ENCODE peak calls at places on chromosome 11, in four cellular contexts. One of them, this sample, is unnamed.

GRCh38 chr11:3165152-3165705 is at the start of gene OSBPL5:
- DNase-seq in H1: no peak
- DNase-seq in K562: peak; percentile 89
- DNase-seq in GM12878: no peak
- DNase-seq in this sample: peak; percentile 90

GRCh38 chr11:8671651-8672062 is 10.8 kb downstream of the TRIM66 start:
- DNase-seq in H1: no peak
- DNase-seq in GM12878: no peak
- DNase-seq in K562: no peak
- DNase-seq in this sample: no peak

GRCh38 chr11:20479399-20479974 is 92.0 kb downstream of the PRMT3 start:
- DNase-seq in H1: no peak
- DNase-seq in GM12878: no peak
- DNase-seq in K562: peak; percentile 14
- DNase-seq in this sample: no peak

GRCh38 chr11:118857385-118857784 is 26.3 kb upstream of the CXCR5 start:
- DNase-seq in GM12878: no peak
- DNase-seq in K562: no peak
- DNase-seq in H1: no peak
- DNase-seq in this sample: no peak

GRCh38 chr11:46003647-46004046 is 81.2 kb downstream of the LARGE2 start:
- DNase-seq in K562: no peak
- DNase-seq in GM12878: no peak
- DNase-seq in H1: no peak
- DNase-seq in this sample: no peak

GRCh38 chr11:3204141-3205015 is 14.2 kb downstream of the MRGPRG start:
- DNase-seq in GM12878: no peak
- DNase-seq in H1: no peak
- DNase-seq in K562: no peak
- DNase-seq in this sample: peak; percentile 28

GRCh38 chr11:46736615-46737014 is 17.6 kb downstream of the F2 start:
- DNase-seq in GM12878: no peak
- DNase-seq in K562: no peak
- DNase-seq in H1: no peak
- DNase-seq in this sample: no peak

GRCh38 chr11:86795962-86796361 is 4.4 kb upstream of the PRSS23 start:
- DNase-seq in H1: no peak
- DNase-seq in GM12878: no peak
- DNase-seq in K562: no peak
- DNase-seq in this sample: no peak

GRCh38 chr11:102267602-102268001 is 49.7 kb upstream of the BIRC3 start:
- DNase-seq in K562: peak; percentile 20
- DNase-seq in H1: no peak
- DNase-seq in GM12878: no peak
- DNase-seq in this sample: no peak

GRCh38 chr11:117647872-117648271 is 149.1 kb downstream of the DSCAML1 start:
- DNase-seq in H1: no peak
- DNase-seq in GM12878: no peak
- DNase-seq in K562: no peak
- DNase-seq in this sample: no peak
- TF ChIP-seq NRF1 in H1: no peak
- TF ChIP-seq NRF1 in GM12878: no peak
- TF ChIP-seq NRF1 in K562: no peak
- TF ChIP-seq NRF1 in this sample: no peak

GRCh38 chr11:66008468-66009101 is 3.2 kb upstream of the CST6 start:
- DNase-seq in GM12878: no peak
- DNase-seq in H1: no peak
- DNase-seq in K562: no peak
- DNase-seq in this sample: no peak
- TF ChIP-seq NRF1 in GM12878: no peak
- TF ChIP-seq NRF1 in H1: no peak
- TF ChIP-seq NRF1 in K562: no peak
- TF ChIP-seq NRF1 in this sample: no peak

DNA sequence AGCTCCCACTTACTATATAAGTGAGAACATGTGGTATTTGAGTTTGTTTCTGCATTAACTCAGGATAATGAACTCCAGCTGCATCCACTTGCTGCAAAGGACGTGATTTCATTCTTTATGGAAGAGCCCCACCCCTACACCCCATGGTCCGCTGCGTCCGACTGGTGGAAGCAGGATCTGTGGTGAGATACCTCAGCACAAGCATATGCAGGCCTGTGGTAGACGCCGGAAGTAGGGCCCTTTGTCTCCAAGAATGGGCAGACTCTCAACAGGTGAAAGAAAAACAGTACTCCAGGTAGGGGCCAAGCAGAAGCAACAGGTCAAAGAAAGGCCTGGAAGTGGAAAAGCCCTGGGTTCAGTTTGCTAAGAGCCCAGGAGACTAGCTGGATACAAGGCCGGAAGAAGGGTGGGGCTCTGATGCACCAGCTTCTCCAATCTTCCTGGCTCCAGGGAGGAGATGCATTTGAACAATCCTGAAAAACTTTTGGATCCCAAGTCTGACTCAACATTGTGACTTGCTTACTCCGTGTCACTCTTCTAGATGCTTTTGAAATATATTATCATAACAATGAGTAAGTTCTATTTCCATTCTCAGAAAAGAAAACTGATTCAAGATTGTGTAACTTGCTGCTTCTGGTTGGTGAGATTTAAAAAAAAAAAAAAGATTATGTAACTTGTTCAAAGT is 30.4 kb downstream of the NEAT1 start:
- DNase-seq in H1: no peak
- DNase-seq in GM12878: no peak
- DNase-seq in K562: no peak
- DNase-seq in this sample: peak; percentile 84
- TF ChIP-seq NRF1 in H1: no peak
- TF ChIP-seq NRF1 in GM12878: no peak
- TF ChIP-seq NRF1 in K562: no peak
- TF ChIP-seq NRF1 in this sample: no peak

GRCh38 chr11:44733877-44734276 is 7.1 kb downstream of the TSPAN18 start:
- DNase-seq in K562: no peak
- DNase-seq in GM12878: no peak
- DNase-seq in H1: no peak
- DNase-seq in this sample: no peak

GRCh38 chr11:44738791-44739190 is 12.0 kb downstream of the TSPAN18 start:
- DNase-seq in GM12878: no peak
- DNase-seq in H1: no peak
- DNase-seq in K562: no peak
- DNase-seq in this sample: no peak

GRCh38 chr11:44734982-44735381 is 8.2 kb downstream of the TSPAN18 start:
- DNase-seq in H1: no peak
- DNase-seq in K562: no peak
- DNase-seq in GM12878: no peak
- DNase-seq in this sample: no peak

GRCh38 chr11:44737686-44738085 is 10.9 kb downstream of the TSPAN18 start:
- DNase-seq in H1: no peak
- DNase-seq in GM12878: no peak
- DNase-seq in K562: no peak
- DNase-seq in this sample: no peak

DNA sequence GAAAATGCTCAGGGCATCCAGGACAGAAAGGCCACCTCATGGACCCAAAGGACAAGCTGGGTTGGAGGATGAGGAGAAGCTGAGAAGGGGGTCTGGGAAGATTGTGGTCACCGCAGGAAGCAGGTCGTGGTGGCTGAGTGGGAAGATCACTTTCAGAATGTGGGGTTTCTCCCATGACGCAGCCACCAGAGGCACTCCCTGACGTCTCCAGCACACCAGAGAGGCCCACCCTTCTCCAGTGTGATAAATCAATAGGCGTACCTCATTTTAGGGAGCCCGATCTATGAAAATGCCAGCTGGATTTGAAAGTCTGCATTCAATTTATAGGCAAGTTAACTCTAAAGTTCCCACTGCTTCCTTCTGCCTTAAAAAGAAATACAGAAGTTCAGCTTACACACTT is 10.5 kb downstream of the TSPAN18 start:
- DNase-seq in GM12878: no peak
- DNase-seq in K562: no peak
- DNase-seq in H1: no peak
- DNase-seq in this sample: no peak
- TF ChIP-seq NRF1 in GM12878: no peak
- TF ChIP-seq NRF1 in K562: no peak
- TF ChIP-seq NRF1 in H1: no peak
- TF ChIP-seq NRF1 in this sample: no peak

GRCh38 chr11:655036-655726 is 18.1 kb downstream of the DRD4 start:
- DNase-seq in K562: peak; percentile 6
- DNase-seq in H1: no peak
- DNase-seq in GM12878: no peak
- DNase-seq in this sample: no peak

GRCh38 chr11:656866-657265 is 19.8 kb downstream of the DRD4 start:
- DNase-seq in GM12878: no peak
- DNase-seq in K562: no peak
- DNase-seq in H1: no peak
- DNase-seq in this sample: no peak

GRCh38 chr11:653837-654236 is 16.8 kb downstream of the DRD4 start:
- DNase-seq in GM12878: no peak
- DNase-seq in H1: no peak
- DNase-seq in K562: no peak
- DNase-seq in this sample: no peak

GRCh38 chr11:657691-658126 is 20.6 kb downstream of the DRD4 start:
- DNase-seq in K562: no peak
- DNase-seq in H1: no peak
- DNase-seq in GM12878: no peak
- DNase-seq in this sample: no peak

GRCh38 chr11:656426-656825 is 19.4 kb downstream of the DRD4 start:
- DNase-seq in K562: peak; percentile 7
- DNase-seq in GM12878: no peak
- DNase-seq in H1: no peak
- DNase-seq in this sample: no peak
- TF ChIP-seq NRF1 in K562: no peak
- TF ChIP-seq NRF1 in GM12878: no peak
- TF ChIP-seq NRF1 in H1: no peak
- TF ChIP-seq NRF1 in this sample: no peak

DNA sequence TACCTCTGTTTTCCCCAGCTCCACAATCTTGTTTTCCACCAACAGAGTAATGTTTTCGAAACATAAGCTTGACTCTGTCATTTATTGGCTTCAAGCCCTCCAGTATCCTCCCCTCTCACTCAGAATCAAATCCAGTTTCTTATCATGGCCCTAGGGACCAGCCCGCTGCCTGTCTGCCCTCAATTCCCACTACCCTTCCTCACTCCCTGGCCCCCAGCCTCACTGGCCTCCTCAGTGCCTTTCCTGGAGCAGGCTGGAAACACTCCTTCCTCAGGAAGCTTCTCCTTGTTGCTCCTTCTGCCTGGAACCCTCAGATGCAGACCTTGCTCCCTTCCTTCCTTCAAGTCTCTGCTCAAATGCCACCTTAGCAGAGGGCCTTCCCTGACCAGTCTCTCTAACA is 3.9 kb downstream of the POLD4 start:
- DNase-seq in K562: no peak
- DNase-seq in GM12878: no peak
- DNase-seq in H1: no peak
- DNase-seq in this sample: no peak
- TF ChIP-seq NRF1 in K562: no peak
- TF ChIP-seq NRF1 in GM12878: no peak
- TF ChIP-seq NRF1 in H1: no peak
- TF ChIP-seq NRF1 in this sample: no peak

DNA sequence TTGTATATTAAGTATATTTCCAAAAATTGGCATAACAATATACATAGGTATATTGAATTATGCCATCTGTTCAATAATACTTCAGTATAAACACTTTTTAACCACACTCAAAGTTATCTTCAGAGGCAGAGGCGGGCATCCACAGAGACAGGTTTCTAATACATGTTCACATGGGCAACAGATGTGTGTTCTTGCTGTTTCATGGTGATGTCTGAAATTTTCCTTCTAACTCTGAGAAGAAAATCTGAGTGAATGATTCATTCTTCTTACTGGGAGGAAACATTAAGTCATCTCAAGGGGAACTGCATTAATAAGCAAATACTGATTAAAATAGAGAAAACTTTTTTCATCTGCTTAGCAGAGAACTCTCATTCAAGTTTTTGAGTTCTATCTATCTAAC is 1074.5 kb downstream of the LRRC4C start:
- DNase-seq in GM12878: no peak
- DNase-seq in H1: no peak
- DNase-seq in K562: no peak
- DNase-seq in this sample: no peak
- TF ChIP-seq NRF1 in GM12878: no peak
- TF ChIP-seq NRF1 in H1: no peak
- TF ChIP-seq NRF1 in K562: no peak
- TF ChIP-seq NRF1 in this sample: no peak

GRCh38 chr11:41613321-41613720 is 153.9 kb upstream of the LRRC4C start:
- DNase-seq in GM12878: no peak
- DNase-seq in H1: no peak
- DNase-seq in K562: no peak
- DNase-seq in this sample: no peak
- TF ChIP-seq NRF1 in GM12878: no peak
- TF ChIP-seq NRF1 in H1: no peak
- TF ChIP-seq NRF1 in K562: no peak
- TF ChIP-seq NRF1 in this sample: no peak

DNA sequence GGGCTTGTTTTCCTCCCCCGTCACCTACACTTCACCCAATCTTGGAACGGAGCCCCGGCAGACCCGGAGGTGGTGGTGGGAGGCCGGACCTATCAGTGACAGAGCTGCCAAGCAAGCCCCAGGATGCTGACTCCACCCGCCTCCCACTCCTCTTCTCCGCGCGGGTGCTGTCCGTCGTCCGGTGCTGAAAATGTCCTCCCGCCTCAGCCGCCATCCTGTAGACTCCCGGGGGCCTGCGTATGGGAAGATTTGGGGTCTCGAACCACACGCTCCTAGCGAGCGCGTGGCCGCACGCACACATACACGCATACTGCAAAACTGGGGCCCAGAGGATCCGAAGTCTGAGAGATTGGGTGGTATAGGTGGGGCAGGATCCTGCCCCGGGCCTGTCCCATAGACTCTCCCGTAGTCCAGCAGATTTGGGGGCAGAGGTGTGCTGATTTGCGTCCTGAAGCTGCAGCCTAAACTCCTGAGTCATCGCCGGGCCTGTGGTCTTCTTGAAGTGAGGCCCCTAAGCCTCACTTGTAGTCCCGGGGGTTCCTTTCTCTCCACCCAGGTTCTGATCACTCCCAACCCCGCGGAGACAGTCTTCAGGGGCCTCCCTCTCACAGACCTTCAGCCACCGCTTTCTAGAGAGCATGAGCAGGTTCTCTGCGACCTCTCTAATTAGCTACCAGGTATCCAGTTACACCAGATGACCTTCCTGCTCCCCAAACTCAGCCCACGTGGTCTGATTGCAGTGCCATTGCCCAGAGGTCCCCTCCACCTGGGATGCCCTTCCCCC is 797 bp upstream of the YIF1A start:
- DNase-seq in K562: peak; percentile 82
- DNase-seq in H1: peak; percentile 93
- DNase-seq in GM12878: peak; percentile 45
- DNase-seq in this sample: no peak
- TF ChIP-seq NRF1 in K562: no peak
- TF ChIP-seq NRF1 in H1: no peak
- TF ChIP-seq NRF1 in GM12878: no peak
- TF ChIP-seq NRF1 in this sample: no peak

GRCh38 chr11:65532388-65533064 is 7.6 kb downstream of the SCYL1 start:
- DNase-seq in H1: no peak
- DNase-seq in K562: no peak
- DNase-seq in GM12878: no peak
- DNase-seq in this sample: no peak
- TF ChIP-seq NRF1 in H1: no peak
- TF ChIP-seq NRF1 in K562: no peak
- TF ChIP-seq NRF1 in GM12878: no peak
- TF ChIP-seq NRF1 in this sample: no peak

This sample was measured in SK-N-SH.